ENCODE peak calls at places on chromosome 11, in eight cellular contexts. One of them, this sample, is unnamed. For H3K4me1, the result is how much of the 10 kb centered on the place peaks cover.

GRCh38 chr11:75191330-75191717 is 40.4 kb downstream of the SLCO2B1 start:
- DNase-seq in endothelial cell of umbilical vein: peak
- DNase-seq in aorta: no peak
- DNase-seq in SJSA1: no peak
- DNase-seq in esophagus squamous epithelium: no peak
- DNase-seq in cardiac muscle cell: no peak
- DNase-seq in A549: no peak
- DNase-seq in colonic mucosa: no peak
- DNase-seq in this sample: no peak

GRCh38 chr11:40273192-40273732 is 1186.2 kb downstream of the LRRC4C start:
- DNase-seq in endothelial cell of umbilical vein: no peak
- DNase-seq in aorta: no peak
- DNase-seq in cardiac muscle cell: no peak
- DNase-seq in esophagus squamous epithelium: no peak
- DNase-seq in A549: no peak
- DNase-seq in SJSA1: no peak
- DNase-seq in colonic mucosa: no peak
- DNase-seq in this sample: no peak

GRCh38 chr11:106231591-106231990 is 154.1 kb downstream of the AASDHPPT start:
- DNase-seq in aorta: no peak
- DNase-seq in endothelial cell of umbilical vein: no peak
- DNase-seq in colonic mucosa: no peak
- DNase-seq in SJSA1: no peak
- DNase-seq in A549: no peak
- DNase-seq in cardiac muscle cell: no peak
- DNase-seq in esophagus squamous epithelium: no peak
- DNase-seq in this sample: no peak

GRCh38 chr11:119918356-119918755 is 189.4 kb upstream of the NECTIN1 start:
- DNase-seq in esophagus squamous epithelium: no peak
- DNase-seq in SJSA1: no peak
- DNase-seq in aorta: no peak
- DNase-seq in endothelial cell of umbilical vein: no peak
- DNase-seq in A549: no peak
- DNase-seq in colonic mucosa: no peak
- DNase-seq in cardiac muscle cell: no peak
- DNase-seq in this sample: no peak

GRCh38 chr11:128200467-128200866 is 386.9 kb downstream of the ETS1 start:
- DNase-seq in esophagus squamous epithelium: no peak
- DNase-seq in SJSA1: no peak
- DNase-seq in A549: no peak
- DNase-seq in aorta: no peak
- DNase-seq in colonic mucosa: no peak
- DNase-seq in cardiac muscle cell: no peak
- DNase-seq in endothelial cell of umbilical vein: no peak
- DNase-seq in this sample: no peak

GRCh38 chr11:90251599-90251998 is 28.8 kb upstream of the CHORDC1 start:
- DNase-seq in aorta: no peak
- DNase-seq in SJSA1: no peak
- DNase-seq in esophagus squamous epithelium: no peak
- DNase-seq in A549: no peak
- DNase-seq in endothelial cell of umbilical vein: peak
- DNase-seq in colonic mucosa: no peak
- DNase-seq in cardiac muscle cell: no peak
- DNase-seq in this sample: no peak

GRCh38 chr11:87300640-87301381 is 263.1 kb downstream of the TMEM135 start:
- DNase-seq in A549: peak
- DNase-seq in aorta: no peak
- DNase-seq in SJSA1: no peak
- DNase-seq in esophagus squamous epithelium: no peak
- DNase-seq in cardiac muscle cell: no peak
- DNase-seq in endothelial cell of umbilical vein: no peak
- DNase-seq in colonic mucosa: no peak
- DNase-seq in this sample: no peak

GRCh38 chr11:19769820-19770219 is 57.2 kb downstream of the NAV2 start:
- DNase-seq in cardiac muscle cell: no peak
- DNase-seq in colonic mucosa: no peak
- DNase-seq in A549: no peak
- DNase-seq in SJSA1: peak
- DNase-seq in esophagus squamous epithelium: no peak
- DNase-seq in aorta: no peak
- DNase-seq in endothelial cell of umbilical vein: no peak
- DNase-seq in this sample: no peak

GRCh38 chr11:93484716-93485115 is 58.5 kb downstream of the SMCO4 start:
- DNase-seq in cardiac muscle cell: no peak
- DNase-seq in endothelial cell of umbilical vein: no peak
- DNase-seq in aorta: no peak
- DNase-seq in esophagus squamous epithelium: no peak
- DNase-seq in A549: no peak
- DNase-seq in SJSA1: no peak
- DNase-seq in colonic mucosa: no peak
- DNase-seq in this sample: no peak

GRCh38 chr11:103395612-103396011 is 286.4 kb downstream of the DYNC2H1 start:
- DNase-seq in SJSA1: no peak
- DNase-seq in aorta: no peak
- DNase-seq in esophagus squamous epithelium: no peak
- DNase-seq in cardiac muscle cell: no peak
- DNase-seq in endothelial cell of umbilical vein: peak
- DNase-seq in colonic mucosa: no peak
- DNase-seq in A549: peak
- DNase-seq in this sample: peak

GRCh38 chr11:86524603-86525352 is 147.6 kb downstream of the ME3 start:
- DNase-seq in aorta: no peak
- DNase-seq in SJSA1: peak
- DNase-seq in esophagus squamous epithelium: no peak
- DNase-seq in colonic mucosa: no peak
- DNase-seq in cardiac muscle cell: no peak
- DNase-seq in A549: peak
- DNase-seq in endothelial cell of umbilical vein: peak
- DNase-seq in this sample: peak

GRCh38 chr11:64298966-64299846 is 952 bp upstream of the CATSPERZ start:
- DNase-seq in cardiac muscle cell: peak
- DNase-seq in A549: no peak
- DNase-seq in esophagus squamous epithelium: no peak
- DNase-seq in SJSA1: no peak
- DNase-seq in colonic mucosa: peak
- DNase-seq in aorta: peak
- DNase-seq in endothelial cell of umbilical vein: peak
- DNase-seq in this sample: no peak

GRCh38 chr11:122634507-122634906 is 21.0 kb upstream of the UBASH3B start:
- DNase-seq in cardiac muscle cell: no peak
- DNase-seq in esophagus squamous epithelium: no peak
- DNase-seq in aorta: no peak
- DNase-seq in SJSA1: no peak
- DNase-seq in endothelial cell of umbilical vein: no peak
- DNase-seq in A549: no peak
- DNase-seq in colonic mucosa: peak
- DNase-seq in this sample: no peak

GRCh38 chr11:118914178-118914918 is 11.4 kb downstream of the BCL9L start:
- DNase-seq in endothelial cell of umbilical vein: no peak
- DNase-seq in aorta: peak
- DNase-seq in SJSA1: no peak
- DNase-seq in A549: peak
- DNase-seq in esophagus squamous epithelium: no peak
- DNase-seq in cardiac muscle cell: no peak
- DNase-seq in colonic mucosa: peak
- DNase-seq in this sample: no peak

GRCh38 chr11:61730222-61730994 is 22.0 kb upstream of the MYRF start:
- DNase-seq in A549: no peak
- DNase-seq in esophagus squamous epithelium: no peak
- DNase-seq in aorta: no peak
- DNase-seq in endothelial cell of umbilical vein: no peak
- DNase-seq in colonic mucosa: peak
- DNase-seq in SJSA1: no peak
- DNase-seq in cardiac muscle cell: no peak
- DNase-seq in this sample: peak

GRCh38 chr11:45411221-45411946 is 125.2 kb upstream of the SYT13 start:
- DNase-seq in A549: no peak
- DNase-seq in colonic mucosa: no peak
- DNase-seq in SJSA1: no peak
- DNase-seq in esophagus squamous epithelium: no peak
- DNase-seq in aorta: no peak
- DNase-seq in endothelial cell of umbilical vein: no peak
- DNase-seq in cardiac muscle cell: no peak
- DNase-seq in this sample: no peak

GRCh38 chr11:71420455-71421241 is 27.5 kb downstream of the DHCR7 start:
- DNase-seq in cardiac muscle cell: peak
- DNase-seq in aorta: no peak
- DNase-seq in colonic mucosa: peak
- DNase-seq in A549: peak
- DNase-seq in SJSA1: no peak
- DNase-seq in endothelial cell of umbilical vein: peak
- DNase-seq in esophagus squamous epithelium: no peak
- DNase-seq in this sample: no peak

GRCh38 chr11:108525161-108525560 is 27.0 kb upstream of the POGLUT3 start:
- DNase-seq in A549: no peak
- DNase-seq in colonic mucosa: no peak
- DNase-seq in aorta: no peak
- DNase-seq in cardiac muscle cell: no peak
- DNase-seq in esophagus squamous epithelium: no peak
- DNase-seq in endothelial cell of umbilical vein: no peak
- DNase-seq in SJSA1: no peak
- DNase-seq in this sample: no peak
- H3K4me1 ChIP-seq in A549: under half
- H3K4me1 ChIP-seq in colonic mucosa: under half
- H3K4me1 ChIP-seq in aorta: under half
- H3K4me1 ChIP-seq in cardiac muscle cell: under half
- H3K4me1 ChIP-seq in esophagus squamous epithelium: under half
- H3K4me1 ChIP-seq in endothelial cell of umbilical vein: under half
- H3K4me1 ChIP-seq in SJSA1: under half
- H3K4me1 ChIP-seq in this sample: under half

DNA sequence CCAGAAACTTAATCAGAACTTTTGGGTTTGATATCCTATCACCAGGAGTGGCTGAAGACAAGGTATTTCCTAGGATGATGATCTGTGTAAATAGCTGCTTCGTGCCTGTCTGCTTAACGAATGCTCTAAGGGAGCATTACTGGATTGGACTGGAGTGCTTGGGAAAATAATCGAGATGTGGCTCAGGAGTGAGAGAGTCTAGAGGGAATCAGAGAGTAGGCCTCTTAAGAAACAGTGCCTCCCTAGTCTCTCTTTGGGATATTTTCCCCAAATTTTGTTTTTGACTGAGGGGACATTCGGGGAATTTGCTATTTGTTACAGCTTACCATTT is 2.5 kb downstream of the MAML2 start:
- DNase-seq in endothelial cell of umbilical vein: no peak
- DNase-seq in colonic mucosa: no peak
- DNase-seq in SJSA1: no peak
- DNase-seq in A549: no peak
- DNase-seq in aorta: no peak
- DNase-seq in cardiac muscle cell: no peak
- DNase-seq in esophagus squamous epithelium: no peak
- DNase-seq in this sample: no peak
- H3K4me1 ChIP-seq in endothelial cell of umbilical vein: under half
- H3K4me1 ChIP-seq in colonic mucosa: under half
- H3K4me1 ChIP-seq in SJSA1: under half
- H3K4me1 ChIP-seq in A549: under half
- H3K4me1 ChIP-seq in aorta: under half
- H3K4me1 ChIP-seq in cardiac muscle cell: under half
- H3K4me1 ChIP-seq in esophagus squamous epithelium: under half
- H3K4me1 ChIP-seq in this sample: under half

GRCh38 chr11:72788250-72788649 is 5.6 kb downstream of the STARD10 start:
- DNase-seq in cardiac muscle cell: no peak
- DNase-seq in SJSA1: no peak
- DNase-seq in colonic mucosa: peak
- DNase-seq in endothelial cell of umbilical vein: no peak
- DNase-seq in A549: no peak
- DNase-seq in aorta: no peak
- DNase-seq in esophagus squamous epithelium: no peak
- DNase-seq in this sample: no peak

GRCh38 chr11:72793081-72793451 is 781 bp downstream of the STARD10 start:
- DNase-seq in aorta: no peak
- DNase-seq in SJSA1: no peak
- DNase-seq in A549: no peak
- DNase-seq in colonic mucosa: no peak
- DNase-seq in esophagus squamous epithelium: no peak
- DNase-seq in endothelial cell of umbilical vein: no peak
- DNase-seq in cardiac muscle cell: no peak
- DNase-seq in this sample: no peak

GRCh38 chr11:72793452-72794367 is at the start of gene STARD10:
- DNase-seq in cardiac muscle cell: peak
- DNase-seq in endothelial cell of umbilical vein: peak
- DNase-seq in colonic mucosa: peak
- DNase-seq in aorta: peak
- DNase-seq in esophagus squamous epithelium: peak
- DNase-seq in A549: peak
- DNase-seq in SJSA1: peak
- DNase-seq in this sample: peak

GRCh38 chr11:72789493-72790131 is 4.2 kb downstream of the STARD10 start:
- DNase-seq in SJSA1: no peak
- DNase-seq in colonic mucosa: no peak
- DNase-seq in esophagus squamous epithelium: no peak
- DNase-seq in cardiac muscle cell: peak
- DNase-seq in A549: no peak
- DNase-seq in aorta: no peak
- DNase-seq in endothelial cell of umbilical vein: no peak
- DNase-seq in this sample: peak

DNA sequence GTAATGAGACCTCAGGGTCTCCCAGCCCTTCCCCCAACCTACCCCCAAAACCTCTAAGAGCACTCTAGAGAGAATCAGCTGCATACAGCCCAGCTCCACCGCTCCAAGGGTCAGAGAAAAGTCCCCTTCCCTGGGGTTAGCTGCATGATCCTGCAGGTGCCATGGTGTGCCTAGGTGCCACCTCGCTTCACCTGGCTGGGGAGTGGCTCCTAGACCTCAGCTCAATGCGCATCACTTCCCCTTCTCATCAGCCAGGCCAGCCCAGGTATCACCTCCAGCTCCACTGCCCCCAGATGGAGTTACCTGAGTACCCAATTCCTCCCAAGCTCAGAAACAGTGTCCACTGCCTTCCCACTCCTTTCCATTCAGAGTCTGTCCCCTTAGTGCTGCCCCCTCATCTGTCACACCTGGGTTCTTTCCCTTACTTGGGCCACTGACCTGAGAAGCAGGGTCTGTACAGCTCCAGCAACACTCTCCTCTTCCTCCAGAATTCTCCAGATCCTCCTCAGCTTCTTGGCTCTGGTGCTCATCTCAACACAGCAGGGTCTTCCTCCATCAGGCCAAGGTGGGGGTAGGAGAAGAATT is 1.3 kb downstream of the STARD10 start:
- DNase-seq in esophagus squamous epithelium: no peak
- DNase-seq in colonic mucosa: no peak
- DNase-seq in endothelial cell of umbilical vein: no peak
- DNase-seq in A549: no peak
- DNase-seq in SJSA1: no peak
- DNase-seq in aorta: no peak
- DNase-seq in cardiac muscle cell: no peak
- DNase-seq in this sample: no peak
- H3K4me1 ChIP-seq in esophagus squamous epithelium: under half
- H3K4me1 ChIP-seq in colonic mucosa: under half
- H3K4me1 ChIP-seq in endothelial cell of umbilical vein: under half
- H3K4me1 ChIP-seq in A549: under half
- H3K4me1 ChIP-seq in SJSA1: under half
- H3K4me1 ChIP-seq in aorta: under half
- H3K4me1 ChIP-seq in cardiac muscle cell: under half
- H3K4me1 ChIP-seq in this sample: under half

DNA sequence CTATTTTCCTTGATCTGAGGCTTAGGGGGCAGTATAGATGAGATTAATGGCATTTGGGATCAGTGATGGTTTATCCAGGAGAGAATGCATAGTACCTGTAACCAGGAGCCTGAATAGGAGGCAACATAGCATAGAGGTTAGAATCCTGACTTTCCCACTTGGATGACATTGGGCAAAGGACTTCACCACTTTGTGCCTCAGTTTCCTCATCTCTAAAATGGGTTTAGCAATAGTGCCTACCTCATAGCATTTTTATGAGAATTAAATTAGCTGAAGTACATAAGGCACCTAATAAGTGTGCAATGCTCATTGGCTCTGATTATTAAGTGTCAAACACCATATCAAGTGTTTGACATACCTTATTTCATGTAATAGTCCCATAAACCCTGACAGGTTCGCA is 30.8 kb downstream of the CD44 start:
- DNase-seq in A549: no peak
- DNase-seq in esophagus squamous epithelium: no peak
- DNase-seq in aorta: no peak
- DNase-seq in cardiac muscle cell: no peak
- DNase-seq in colonic mucosa: no peak
- DNase-seq in endothelial cell of umbilical vein: no peak
- DNase-seq in SJSA1: no peak
- DNase-seq in this sample: no peak
- H3K4me1 ChIP-seq in A549: half or more
- H3K4me1 ChIP-seq in esophagus squamous epithelium: half or more
- H3K4me1 ChIP-seq in aorta: under half
- H3K4me1 ChIP-seq in cardiac muscle cell: under half
- H3K4me1 ChIP-seq in colonic mucosa: under half
- H3K4me1 ChIP-seq in endothelial cell of umbilical vein: under half
- H3K4me1 ChIP-seq in SJSA1: half or more
- H3K4me1 ChIP-seq in this sample: half or more